ENCODE peak calls at places on chromosomes 4 and X, in eight cellular contexts. O, D, F, B, J, R, N and C are unnamed samples.

GRCh38 chr4:188986271-188986689 is 847.0 kb downstream of the TRIML1 start:
- DNase-seq in O (no peak), D (no peak), F (no peak), B (peak; percentile 89), J (peak; percentile 64), R (peak; percentile 41), N (peak; percentile 77), C (no peak)

GRCh38 chr4:154126276-154126675 is 337.4 kb upstream of the SFRP2 start:
- DNase-seq in O (no peak), D (no peak), F (no peak), B (no peak), J (no peak), R (no peak), N (no peak), C (no peak)

GRCh38 chrX:20116575-20117240 is at the start of gene MAP7D2:
- DNase-seq in O (no peak), D (no peak), F (no peak), B (no peak), J (peak; percentile 6), R (no peak), N (no peak), C (no peak)

GRCh38 chr4:81688085-81688484 is 216.4 kb upstream of the RASGEF1B start:
- DNase-seq in O (no peak), D (no peak), F (no peak), B (no peak), J (no peak), R (no peak), N (no peak), C (no peak)

GRCh38 chr4:98612318-98613250 is 45.8 kb downstream of the TSPAN5 start:
- DNase-seq in O (no peak), D (no peak), F (no peak), B (no peak), J (no peak), R (no peak), N (no peak), C (no peak)

GRCh38 chr4:64582492-64582891 is 173.2 kb upstream of the TECRL start:
- DNase-seq in O (no peak), D (no peak), F (no peak), B (no peak), J (no peak), R (no peak), N (no peak), C (no peak)

GRCh38 chr4:120694973-120695372 is 227.6 kb downstream of the PRDM5 start:
- DNase-seq in O (no peak), D (no peak), F (no peak), B (peak; percentile 41), J (peak; percentile 55), R (peak; percentile 21), N (peak; percentile 72), C (peak; percentile 68)

GRCh38 chr4:70996014-70996353 is 2.5 kb downstream of the DCK start:
- DNase-seq in O (no peak), D (no peak), F (no peak), B (no peak), J (no peak), R (no peak), N (no peak), C (no peak)

GRCh38 chr4:130233377-130234047 is 1137.6 kb downstream of the C4orf33 start:
- DNase-seq in O (no peak), D (no peak), F (no peak), B (no peak), J (no peak), R (no peak), N (peak; percentile 18), C (no peak)

GRCh38 chr4:36786519-36786918 is 458.0 kb upstream of the NWD2 start:
- DNase-seq in O (no peak), D (no peak), F (no peak), B (no peak), J (peak; percentile 2), R (no peak), N (no peak), C (no peak)

GRCh38 chr4:64340243-64341110 is 68.8 kb downstream of the TECRL start:
- DNase-seq in O (peak; percentile 51), D (no peak), F (no peak), B (no peak), J (no peak), R (no peak), N (no peak), C (no peak)

GRCh38 chr4:173013232-173013932 is 155.2 kb upstream of the GALNT7 start:
- DNase-seq in O (no peak), D (peak; percentile 55), F (peak; percentile 4), B (no peak), J (peak; percentile 10), R (no peak), N (peak; percentile 32), C (peak; percentile 68)

GRCh38 chr4:185841451-185841850 is 29.5 kb upstream of the SORBS2 start:
- DNase-seq in O (no peak), D (no peak), F (no peak), B (no peak), J (no peak), R (no peak), N (no peak), C (no peak)

GRCh38 chrX:31099536-31100090 is 27.8 kb upstream of the FTHL17 start:
- DNase-seq in O (no peak), D (no peak), F (no peak), B (no peak), J (peak; percentile 42), R (no peak), N (peak; percentile 54), C (no peak)

GRCh38 chrX:4932790-4933189 is 1219.3 kb upstream of the PRKX start:
- DNase-seq in O (no peak), D (no peak), F (no peak), B (no peak), J (no peak), R (no peak), N (no peak), C (no peak)

GRCh38 chrX:75887833-75888232 is 102.8 kb upstream of the MAGEE2 start:
- DNase-seq in O (no peak), D (no peak), F (no peak), B (no peak), J (no peak), R (no peak), N (no peak), C (no peak)

GRCh38 chrX:120290107-120290506 is 21.2 kb downstream of the TMEM255A start:
- DNase-seq in O (no peak), D (no peak), F (no peak), B (no peak), J (no peak), R (no peak), N (no peak), C (no peak)

GRCh38 chr4:133058701-133059100 is 90.4 kb upstream of the PCDH10 start:
- DNase-seq in O (no peak), D (no peak), F (no peak), B (no peak), J (no peak), R (no peak), N (no peak), C (no peak)

GRCh38 chr4:132991111-132991510 is 158.0 kb upstream of the PCDH10 start:
- DNase-seq in O (no peak), D (no peak), F (no peak), B (no peak), J (no peak), R (no peak), N (peak; percentile 12), C (peak; percentile 44)

GRCh38 chr4:4488405-4489404 is 53.1 kb downstream of the STX18 start:
- DNase-seq in O (no peak), D (peak; percentile 54), F (peak; percentile 29), B (peak; percentile 56), J (peak; percentile 72), R (peak; percentile 28), N (peak; percentile 78), C (peak; percentile 86)

GRCh38 chr4:148565801-148566200 is 123.6 kb upstream of the NR3C2 start:
- DNase-seq in O (no peak), D (no peak), F (no peak), B (no peak), J (no peak), R (no peak), N (no peak), C (no peak)

GRCh38 chr4:152460488-152460887 is 75.4 kb downstream of the FBXW7 start:
- DNase-seq in O (no peak), D (no peak), F (no peak), B (peak; percentile 43), J (peak; percentile 1), R (peak; percentile 37), N (peak; percentile 92), C (no peak)

GRCh38 chr4:10879411-10880110 is 195.0 kb upstream of the CLNK start:
- DNase-seq in O (no peak), D (no peak), F (no peak), B (no peak), J (no peak), R (no peak), N (no peak), C (no peak)

GRCh38 chr4:8247047-8247930 is 22.3 kb upstream of the HTRA3 start:
- DNase-seq in O (peak; percentile 75), D (no peak), F (no peak), B (no peak), J (no peak), R (no peak), N (peak; percentile 82), C (no peak)

GRCh38 chr4:6476893-6477292 is 4.5 kb upstream of the PPP2R2C start:
- DNase-seq in O (no peak), D (no peak), F (no peak), B (no peak), J (no peak), R (no peak), N (no peak), C (no peak)

GRCh38 chr4:17968721-17969120 is 52.8 kb downstream of the LCORL start:
- DNase-seq in O (no peak), D (no peak), F (no peak), B (no peak), J (no peak), R (no peak), N (no peak), C (no peak)

GRCh38 chrX:130171446-130172126 is at the start of gene RAB33A:
- DNase-seq in O (no peak), D (peak; percentile 68), F (no peak), B (no peak), J (peak; percentile 15), R (no peak), N (no peak), C (no peak)

GRCh38 chrX:7110821-7111276 is 36.7 kb upstream of the STS start:
- DNase-seq in O (no peak), D (no peak), F (no peak), B (no peak), J (peak; percentile 32), R (no peak), N (no peak), C (no peak)

GRCh38 chr4:47913328-47913727 is 1.1 kb downstream of the NFXL1 start:
- DNase-seq in O (no peak), D (peak; percentile 26), F (no peak), B (no peak), J (peak; percentile 39), R (no peak), N (peak; percentile 57), C (peak; percentile 13)

GRCh38 chr4:97587912-97588311 is 555.4 kb downstream of the STPG2 start:
- DNase-seq in O (no peak), D (no peak), F (no peak), B (no peak), J (no peak), R (no peak), N (peak; percentile 5), C (no peak)

GRCh38 chrX:17967888-17968287 is 106.8 kb upstream of the RAI2 start:
- DNase-seq in O (no peak), D (peak; percentile 86), F (no peak), B (no peak), J (no peak), R (no peak), N (no peak), C (no peak)

GRCh38 chr4:48375651-48376291 is 34.4 kb downstream of the SLAIN2 start:
- DNase-seq in O (no peak), D (peak; percentile 85), F (no peak), B (peak; percentile 74), J (peak; percentile 83), R (no peak), N (peak; percentile 85), C (peak; percentile 90)

GRCh38 chrX:45360571-45360970 is 159.9 kb upstream of the DIPK2B start:
- DNase-seq in O (no peak), D (no peak), F (no peak), B (no peak), J (no peak), R (no peak), N (no peak), C (no peak)

GRCh38 chr4:19850909-19851308 is 400.8 kb upstream of the SLIT2 start:
- DNase-seq in O (no peak), D (no peak), F (no peak), B (peak; percentile 52), J (peak; percentile 88), R (peak; percentile 75), N (peak; percentile 82), C (peak; percentile 31)